ENCODE peak calls at places on chromosomes 1 and 21, in six cellular contexts. N is stomach, K is A549, A is tibial nerve, M is suprapubic skin, L is upper lobe of left lung. Y is an unnamed sample.

GRCh38 chr1:29736582-29737188 is 500.4 kb downstream of the PTPRU start:
- DNase-seq in M (no peak), A (peak; percentile 48), N (no peak), K (peak; percentile 3), L (no peak), Y (peak; percentile 59)

GRCh38 chr1:27099904-27100796 is 54.8 kb downstream of the SLC9A1 start:
- DNase-seq in L (no peak), K (peak; percentile 48), N (no peak), M (no peak), A (no peak), Y (peak; percentile 63)

GRCh38 chr21:33109574-33110339 is 39.8 kb downstream of the OLIG1 start:
- DNase-seq in N (no peak), L (peak; percentile 25), A (no peak), M (no peak), K (no peak), Y (no peak)

GRCh38 chr1:86640161-86640560 is 64.2 kb upstream of the SH3GLB1 start:
- DNase-seq in N (no peak), A (no peak), L (no peak), M (no peak), K (no peak), Y (no peak)

GRCh38 chr21:45104560-45104959 is 30.2 kb downstream of the ADARB1 start:
- DNase-seq in A (no peak), K (no peak), L (peak; percentile 50), N (peak; percentile 78), M (no peak), Y (no peak)

GRCh38 chr1:116531917-116532316 is 38.9 kb downstream of the CD58 start:
- DNase-seq in N (no peak), A (no peak), L (no peak), K (no peak), M (no peak), Y (no peak)

GRCh38 chr1:3775248-3775497 is 2.6 kb downstream of the SMIM1 start:
- DNase-seq in N (no peak), A (no peak), M (no peak), K (no peak), L (no peak), Y (no peak)

GRCh38 chr1:234558186-234558836 is 51.7 kb downstream of the IRF2BP2 start:
- DNase-seq in A (no peak), M (no peak), N (no peak), K (no peak), L (no peak), Y (peak; percentile 67)

GRCh38 chr1:30929135-30929889 is 20.8 kb upstream of the SDC3 start:
- DNase-seq in N (peak; percentile 42), L (no peak), M (no peak), A (peak; percentile 62), K (peak; percentile 40), Y (peak; percentile 74)

GRCh38 chr1:960371-961131 is at the start of gene KLHL17:
- DNase-seq in M (no peak), K (no peak), A (peak; percentile 65), N (peak; percentile 80), L (peak; percentile 76), Y (peak; percentile 89)

GRCh38 chr1:160534823-160535605 is 12.0 kb upstream of the SLAMF6 start:
- DNase-seq in A (no peak), K (no peak), M (no peak), L (no peak), N (no peak), Y (peak; percentile 27)

GRCh38 chr1:157262422-157262821 is 124.2 kb upstream of the ETV3 start:
- DNase-seq in N (no peak), M (no peak), L (no peak), K (no peak), A (no peak), Y (peak; percentile 72)

GRCh38 chr1:76465030-76465429 is 390.5 kb downstream of the ST6GALNAC3 start:
- DNase-seq in A (no peak), N (no peak), K (no peak), M (no peak), L (no peak), Y (no peak)

GRCh38 chr1:93585059-93585966 is 96.3 kb downstream of the BCAR3 start:
- DNase-seq in A (no peak), K (no peak), M (peak; percentile 84), N (peak; percentile 99), L (peak; percentile 96), Y (no peak)

GRCh38 chr1:41355356-41355755 is 5.9 kb upstream of the FOXO6 start:
- DNase-seq in N (no peak), A (no peak), M (peak; percentile 43), L (no peak), K (no peak), Y (no peak)

GRCh38 chr1:87393437-87394085 is 64.9 kb downstream of the LMO4 start:
- DNase-seq in A (no peak), N (no peak), L (no peak), M (no peak), K (no peak), Y (no peak)

GRCh38 chr1:9352364-9353140 is 59.9 kb downstream of the SPSB1 start:
- DNase-seq in M (no peak), A (no peak), K (no peak), L (no peak), N (no peak), Y (no peak)

GRCh38 chr1:7380712-7381111 is 390.4 kb upstream of the VAMP3 start:
- DNase-seq in M (no peak), N (peak; percentile 16), K (no peak), A (no peak), L (no peak), Y (no peak)

GRCh38 chr1:13764533-13764932 is 64.5 kb downstream of the PRDM2 start:
- DNase-seq in N (no peak), A (no peak), K (no peak), M (no peak), L (no peak), Y (no peak)

GRCh38 chr1:220043646-220044045 is 2.7 kb downstream of the EPRS1 start:
- DNase-seq in M (no peak), N (no peak), A (no peak), L (no peak), K (no peak), Y (no peak)

GRCh38 chr1:220044683-220045355 is 1.5 kb downstream of the EPRS1 start:
- DNase-seq in N (no peak), M (no peak), A (no peak), K (no peak), L (no peak), Y (no peak)

GRCh38 chr1:220045356-220046051 is 801 bp downstream of the EPRS1 start:
- DNase-seq in N (no peak), L (no peak), K (peak; percentile 33), M (no peak), A (no peak), Y (peak; percentile 81)

GRCh38 chr1:220046052-220046930 is at the start of gene EPRS1:
- DNase-seq in A (peak; percentile 81), N (peak; percentile 94), K (peak; percentile 93), L (peak; percentile 96), M (peak; percentile 94), Y (peak; percentile 100)
- TF ChIP-seq EP300 in A (peak; percentile 95), N (no peak), K (no peak), L (no peak), M (no peak), Y (peak; percentile 69)

GRCh38 chr1:182877842-182878241 is 38.7 kb downstream of the DHX9 start:
- DNase-seq in N (no peak), M (no peak), L (no peak), K (no peak), A (no peak), Y (no peak)

GRCh38 chr1:182869241-182869666 is 30.1 kb downstream of the DHX9 start:
- DNase-seq in M (no peak), N (no peak), L (no peak), K (no peak), A (no peak), Y (peak; percentile 43)

GRCh38 chr1:182875889-182876288 is 36.7 kb downstream of the DHX9 start:
- DNase-seq in A (no peak), N (no peak), K (no peak), L (no peak), M (no peak), Y (no peak)

GRCh38 chr1:182877331-182877730 is 38.2 kb downstream of the DHX9 start:
- DNase-seq in N (no peak), A (no peak), L (no peak), K (no peak), M (no peak), Y (no peak)

DNA sequence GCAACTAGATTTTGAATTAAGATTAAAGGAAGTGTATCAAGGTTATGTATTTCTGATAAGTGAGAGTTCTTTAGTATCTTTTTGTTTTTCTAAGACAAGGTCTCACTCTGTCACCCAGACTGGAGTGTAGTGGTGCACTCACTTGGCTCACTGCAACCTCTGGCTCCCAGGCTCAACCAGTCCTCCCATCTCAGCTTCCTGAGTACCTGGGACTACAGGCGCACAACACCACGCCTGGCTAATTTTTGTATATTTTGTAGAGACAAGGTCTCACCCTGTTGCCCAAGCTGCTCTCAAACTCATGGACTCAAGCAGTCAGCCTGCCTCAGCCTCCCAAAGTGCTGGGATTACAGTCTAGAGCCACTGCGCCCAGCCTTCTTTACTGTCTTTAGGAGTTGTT is 33.7 kb downstream of the DHX9 start:
- DNase-seq in L (no peak), N (no peak), M (no peak), K (no peak), A (no peak), Y (no peak)
- TF ChIP-seq EP300 in L (no peak), N (no peak), M (no peak), K (no peak), A (no peak), Y (no peak)

DNA sequence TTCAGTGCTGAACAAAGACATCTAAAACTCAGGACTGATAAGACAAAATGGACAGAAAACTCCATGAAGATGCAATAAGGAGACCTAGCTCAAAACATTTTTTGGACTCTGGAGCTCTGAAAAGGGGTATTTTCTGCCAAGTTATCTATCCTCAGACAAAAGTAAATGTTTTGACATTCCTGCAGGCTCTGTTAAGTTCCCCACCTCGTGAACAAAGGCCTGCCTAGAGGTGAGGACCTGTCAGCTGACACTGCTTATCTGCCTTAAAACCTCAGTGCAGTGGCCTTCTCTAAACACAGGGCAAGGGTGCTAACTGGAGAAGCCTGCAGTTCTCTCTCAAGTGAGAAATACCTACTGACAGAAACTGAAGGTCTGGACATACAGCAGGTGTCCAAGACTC is 41.1 kb downstream of the COLGALT2 start:
- DNase-seq in K (no peak), A (no peak), N (no peak), M (no peak), L (no peak), Y (peak; percentile 86)
- TF ChIP-seq EP300 in K (no peak), A (no peak), N (no peak), M (no peak), L (no peak), Y (peak; percentile 56)

GRCh38 chr1:66450043-66450514 is 83.9 kb upstream of the SGIP1 start:
- DNase-seq in A (no peak), M (no peak), K (no peak), N (no peak), L (no peak), Y (no peak)
- TF ChIP-seq EP300 in A (peak; percentile 6), M (no peak), K (no peak), N (peak; percentile 66), L (no peak), Y (no peak)

GRCh38 chr1:44401256-44402228 is 3.5 kb upstream of the RNF220 start:
- DNase-seq in N (no peak), L (no peak), M (no peak), A (no peak), K (no peak), Y (no peak)
- TF ChIP-seq EP300 in N (no peak), L (no peak), M (no peak), A (no peak), K (no peak), Y (no peak)